ENCODE peak calls at places on chromosomes 5 and 9, in eight cellular contexts. L, O, X, I, F, W, A and K are unnamed samples.

GRCh38 chr9:129221233-129221632 is 43.2 kb upstream of the IER5L start:
- DNase-seq in F (no peak), O (no peak), W (no peak), L (no peak), I (no peak), X (no peak), A (no peak), K (no peak)

GRCh38 chr5:175195698-175196656 is 248.0 kb downstream of the DRD1 start:
- DNase-seq in I (no peak), F (no peak), O (no peak), A (no peak), W (peak), X (peak), L (no peak), K (no peak)

GRCh38 chr9:88429595-88430430 is 41.6 kb downstream of the SPIN1 start:
- DNase-seq in X (no peak), L (no peak), O (no peak), W (no peak), A (no peak), I (no peak), F (no peak), K (no peak)

GRCh38 chr9:98798254-98798653 is 1.9 kb upstream of the ANKS6 start:
- DNase-seq in F (no peak), W (no peak), A (no peak), L (no peak), O (no peak), X (no peak), I (no peak), K (no peak)

GRCh38 chr5:67238191-67238590 is 41.6 kb upstream of the CD180 start:
- DNase-seq in A (no peak), X (no peak), L (no peak), F (no peak), I (no peak), O (no peak), W (no peak), K (no peak)

GRCh38 chr5:19314840-19315239 is 673.2 kb downstream of the CDH18 start:
- DNase-seq in A (no peak), F (no peak), W (no peak), X (no peak), L (no peak), I (peak), O (no peak), K (no peak)

GRCh38 chr9:21553441-21553840 is 71.3 kb upstream of the IFNE start:
- DNase-seq in W (no peak), F (no peak), I (no peak), X (no peak), L (no peak), O (no peak), A (no peak), K (no peak)

GRCh38 chr5:132267166-132267739 is 9.8 kb downstream of the PDLIM4 start:
- DNase-seq in W (no peak), I (no peak), O (no peak), L (no peak), F (no peak), A (no peak), X (no peak), K (no peak)

GRCh38 chr5:80799573-80799972 is 144.8 kb upstream of the DHFR start:
- DNase-seq in W (no peak), I (no peak), F (no peak), X (no peak), O (no peak), A (no peak), L (no peak), K (no peak)

GRCh38 chr5:126939887-126940286 is 90.5 kb downstream of the MARCHF3 start:
- DNase-seq in W (no peak), I (no peak), F (no peak), X (no peak), L (no peak), O (no peak), A (no peak), K (no peak)

GRCh38 chr9:135702002-135702721 is at the start of gene KCNT1:
- DNase-seq in I (no peak), F (peak), L (peak), X (peak), O (peak), A (peak), W (peak), K (peak)

GRCh38 chr5:174431504-174431903 is 292.9 kb upstream of the MSX2 start:
- DNase-seq in O (no peak), X (no peak), I (no peak), F (no peak), L (no peak), W (no peak), A (no peak), K (no peak)

GRCh38 chr9:14198544-14199510 is 115.1 kb downstream of the NFIB start:
- DNase-seq in I (peak), W (no peak), O (peak), A (peak), F (peak), X (no peak), L (no peak), K (no peak)

GRCh38 chr5:134133213-134133994 is 18.9 kb downstream of the TCF7 start:
- DNase-seq in W (no peak), A (peak), I (no peak), X (peak), L (no peak), F (no peak), O (no peak), K (no peak)

GRCh38 chr5:95331358-95331757 is 46.5 kb upstream of the MCTP1 start:
- DNase-seq in X (no peak), L (no peak), O (no peak), F (no peak), W (no peak), A (no peak), I (no peak), K (no peak)

GRCh38 chr5:143165049-143165448 is 238.4 kb downstream of the NR3C1 start:
- DNase-seq in A (no peak), F (no peak), O (no peak), L (no peak), X (no peak), I (no peak), W (no peak), K (no peak)

GRCh38 chr5:59380350-59380951 is 513.1 kb downstream of the PDE4D start:
- DNase-seq in A (no peak), L (no peak), I (peak), W (no peak), O (no peak), F (no peak), X (no peak), K (no peak)

GRCh38 chr5:38369692-38370091 is 111.3 kb downstream of the EGFLAM start:
- DNase-seq in W (no peak), I (no peak), O (no peak), A (no peak), F (no peak), L (no peak), X (no peak), K (no peak)

GRCh38 chr9:14435871-14436270 is 121.9 kb upstream of the NFIB start:
- DNase-seq in X (no peak), O (no peak), W (no peak), I (no peak), A (no peak), L (no peak), F (no peak), K (no peak)

GRCh38 chr5:97231025-97231636 is 48.1 kb upstream of the RIOK2 start:
- DNase-seq in F (no peak), X (peak), O (peak), L (no peak), W (peak), I (peak), A (peak), K (peak)

GRCh38 chr5:64958757-64959391 is 190.1 kb downstream of the CWC27 start:
- DNase-seq in W (no peak), F (no peak), I (peak), X (no peak), L (no peak), A (no peak), O (no peak), K (no peak)

GRCh38 chr5:123359866-123360569 is 63.2 kb downstream of the CEP120 start:
- DNase-seq in A (no peak), W (no peak), F (no peak), O (no peak), X (no peak), L (no peak), I (no peak), K (no peak)

GRCh38 chr5:143241892-143242291 is 161.6 kb downstream of the NR3C1 start:
- DNase-seq in W (no peak), I (peak), O (no peak), X (no peak), F (no peak), A (no peak), L (no peak), K (no peak)

GRCh38 chr9:105044458-105044857 is 116.5 kb upstream of the ABCA1 start:
- DNase-seq in X (no peak), A (no peak), I (no peak), W (no peak), O (peak), L (no peak), F (no peak), K (no peak)

GRCh38 chr5:149466457-149466972 is 84.7 kb downstream of the CSNK1A1 start:
- DNase-seq in L (no peak), A (peak), O (peak), W (peak), I (peak), F (no peak), X (no peak), K (no peak)

GRCh38 chr5:179294891-179295777 is 50.1 kb downstream of the ADAMTS2 start:
- DNase-seq in L (no peak), A (no peak), W (no peak), O (no peak), X (no peak), F (peak), I (no peak), K (no peak)

GRCh38 chr5:116492776-116493175 is 81.8 kb downstream of the SEMA6A start:
- DNase-seq in I (peak), O (no peak), X (no peak), W (no peak), F (no peak), L (no peak), A (no peak), K (no peak)

GRCh38 chr5:44952376-44952775 is 143.6 kb downstream of the MRPS30 start:
- DNase-seq in A (no peak), I (peak), L (no peak), F (no peak), X (peak), W (peak), O (no peak), K (no peak)

GRCh38 chr5:36599986-36600779 is 6.2 kb upstream of the SLC1A3 start:
- DNase-seq in L (no peak), I (peak), A (no peak), F (no peak), X (no peak), W (no peak), O (no peak), K (no peak)

GRCh38 chr9:24257726-24258125 is 288.0 kb downstream of the IZUMO3 start:
- DNase-seq in L (no peak), O (no peak), I (peak), A (no peak), W (no peak), X (no peak), F (no peak), K (no peak)

GRCh38 chr9:85528607-85529006 is 213.1 kb downstream of the AGTPBP1 start:
- DNase-seq in O (no peak), W (no peak), F (no peak), I (no peak), L (no peak), A (no peak), X (no peak), K (no peak)

GRCh38 chr9:98369471-98369870 is 114.0 kb upstream of the TBC1D2 start:
- DNase-seq in L (no peak), W (no peak), A (no peak), X (no peak), O (no peak), F (no peak), I (no peak), K (no peak)

GRCh38 chr9:132670816-132671371 is 630 bp downstream of the GTF3C4 start:
- DNase-seq in I (peak), W (peak), O (peak), A (peak), L (peak), F (no peak), X (peak), K (peak)

DNA sequence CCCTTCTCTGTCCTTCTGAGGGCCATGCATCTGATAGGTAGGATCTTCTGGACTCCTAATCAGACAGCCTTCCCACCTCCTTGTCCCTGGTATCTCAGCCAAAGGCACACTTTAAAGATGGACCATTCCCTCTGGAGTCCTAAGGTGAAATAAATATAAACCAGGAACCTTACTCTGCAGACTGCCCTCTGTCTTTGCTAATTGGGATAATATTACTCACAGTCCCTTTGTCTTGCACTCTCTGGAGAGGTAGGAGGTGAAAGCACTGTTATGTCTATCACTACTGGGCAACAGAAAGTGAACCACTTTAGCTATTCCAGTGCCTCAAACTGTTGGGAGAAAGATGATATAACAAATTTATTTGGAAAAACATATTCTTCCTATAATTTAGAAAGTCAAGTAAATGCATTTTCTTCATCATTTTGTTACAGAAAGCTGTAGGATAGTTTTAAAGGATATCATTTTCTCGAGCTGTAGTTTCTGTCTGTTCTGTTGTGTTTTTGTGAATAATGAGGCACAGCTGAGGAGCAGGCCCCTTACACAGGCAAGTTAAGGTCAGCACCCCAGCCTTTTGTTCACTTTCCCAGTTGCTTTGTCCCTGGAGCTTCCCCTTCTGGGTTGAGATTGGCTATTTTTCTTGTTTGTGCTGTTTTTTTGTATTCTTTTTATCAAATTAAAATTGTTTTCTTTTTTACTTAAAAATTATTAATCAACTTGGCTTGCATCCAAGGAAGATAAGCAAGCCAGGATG is 213.6 kb upstream of the ACTBL2 start:
- DNase-seq in O (no peak), W (no peak), X (no peak), I (no peak), A (no peak), F (no peak), L (no peak), K (no peak)
- TF ChIP-seq CTCF in O (no peak), W (no peak), X (no peak), I (peak), A (no peak), F (no peak), L (no peak), K (no peak)

DNA sequence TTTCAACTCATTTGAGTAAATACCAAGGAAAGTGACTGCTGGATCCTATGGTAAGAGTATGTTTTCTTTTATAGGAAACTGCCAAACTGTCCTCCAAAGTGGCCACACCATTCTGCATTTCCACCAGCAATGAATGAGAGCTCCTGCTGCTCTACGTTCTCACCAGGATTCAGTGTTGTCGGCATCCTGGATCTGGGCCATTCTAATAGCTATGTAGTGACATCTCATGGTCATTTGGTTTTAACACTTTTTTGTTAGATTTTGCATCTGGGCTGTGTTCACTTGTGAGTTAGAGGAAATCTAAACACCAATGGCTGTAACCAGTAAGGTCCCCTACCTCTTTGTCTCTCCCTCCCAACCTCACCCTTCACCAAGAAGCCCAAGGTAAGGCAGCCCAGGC is 115.9 kb downstream of the ATPSCKMT start:
- DNase-seq in W (no peak), X (no peak), A (no peak), O (no peak), L (no peak), F (no peak), I (no peak), K (no peak)
- TF ChIP-seq CTCF in W (no peak), X (no peak), A (no peak), O (no peak), L (no peak), F (no peak), I (no peak), K (no peak)

GRCh38 chr5:4370218-4370617 is 769.9 kb upstream of the ADAMTS16 start:
- DNase-seq in F (no peak), I (no peak), A (no peak), L (no peak), X (no peak), W (no peak), O (no peak), K (no peak)

GRCh38 chr5:4362411-4362810 is 766.8 kb downstream of the IRX1 start:
- DNase-seq in X (no peak), F (no peak), A (no peak), L (no peak), I (no peak), W (no peak), O (no peak), K (no peak)

GRCh38 chr5:4363045-4363444 is 767.4 kb downstream of the IRX1 start:
- DNase-seq in X (no peak), L (no peak), F (no peak), O (no peak), W (no peak), A (no peak), I (no peak), K (no peak)

GRCh38 chr5:4361626-4362281 is 766.1 kb downstream of the IRX1 start:
- DNase-seq in F (no peak), A (no peak), W (no peak), L (no peak), I (no peak), O (no peak), X (no peak), K (no peak)

DNA sequence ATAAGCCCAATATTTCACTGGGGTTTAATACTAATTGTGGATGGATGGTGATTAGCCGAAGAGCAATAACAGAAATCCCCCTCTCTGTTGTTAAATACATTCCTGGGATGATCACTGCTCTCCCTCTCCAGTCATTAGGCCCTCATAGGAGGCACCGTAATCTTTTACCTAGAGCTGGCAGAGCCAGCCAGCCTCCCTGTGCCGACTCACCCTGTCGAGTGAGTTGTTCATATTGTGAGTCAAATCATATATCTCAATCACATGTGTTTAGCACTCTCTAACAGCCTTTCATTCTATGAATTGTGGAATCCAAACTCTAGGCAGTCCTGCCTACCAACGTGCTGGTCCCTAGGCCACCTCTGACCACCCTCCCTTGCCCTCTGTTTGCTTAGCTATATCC is 771.0 kb downstream of the IRX1 start:
- DNase-seq in X (no peak), I (no peak), W (no peak), A (no peak), F (no peak), L (no peak), O (no peak), K (no peak)
- TF ChIP-seq CTCF in X (no peak), I (no peak), W (no peak), A (no peak), F (no peak), L (no peak), O (no peak), K (no peak)

DNA sequence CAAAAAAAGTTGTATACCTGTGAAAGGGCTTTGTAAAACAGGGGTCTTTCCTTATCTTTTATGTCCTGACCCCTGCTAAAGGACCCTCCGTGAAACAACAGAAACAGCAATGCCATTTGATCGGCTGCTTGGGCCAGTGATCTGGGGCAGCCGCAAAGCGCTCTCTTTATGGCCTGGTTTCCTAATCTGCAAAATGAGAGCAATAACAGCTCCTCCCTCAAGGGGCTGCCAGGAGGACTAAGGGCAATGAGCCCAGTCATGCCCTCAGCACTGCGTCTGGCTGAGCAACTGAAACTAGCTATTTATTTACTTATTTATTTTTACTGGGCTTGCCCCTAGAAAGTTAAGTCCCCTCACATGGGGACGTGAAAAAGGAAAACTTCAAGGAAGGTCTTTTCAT is 18.3 kb downstream of the CMBL start:
- DNase-seq in I (no peak), L (no peak), X (no peak), A (peak), W (no peak), O (no peak), F (no peak), K (no peak)
- TF ChIP-seq CTCF in I (no peak), L (no peak), X (no peak), A (peak), W (no peak), O (no peak), F (no peak), K (no peak)

GRCh38 chr5:73899916-73900315 is 273.9 kb downstream of the ARHGEF28 start:
- DNase-seq in A (no peak), X (no peak), O (no peak), L (no peak), I (no peak), F (no peak), W (no peak), K (no peak)

GRCh38 chr5:73900566-73900965 is 274.6 kb downstream of the ARHGEF28 start:
- DNase-seq in F (no peak), O (no peak), X (no peak), I (no peak), L (no peak), A (no peak), W (no peak), K (no peak)

GRCh38 chr5:73902327-73903051 is 276.5 kb downstream of the ARHGEF28 start:
- DNase-seq in L (no peak), A (no peak), O (peak), W (peak), F (no peak), X (no peak), I (peak), K (peak)

GRCh38 chr5:73901045-73901444 is 275.0 kb downstream of the ARHGEF28 start:
- DNase-seq in W (no peak), F (peak), O (no peak), L (no peak), X (no peak), I (no peak), A (peak), K (no peak)

DNA sequence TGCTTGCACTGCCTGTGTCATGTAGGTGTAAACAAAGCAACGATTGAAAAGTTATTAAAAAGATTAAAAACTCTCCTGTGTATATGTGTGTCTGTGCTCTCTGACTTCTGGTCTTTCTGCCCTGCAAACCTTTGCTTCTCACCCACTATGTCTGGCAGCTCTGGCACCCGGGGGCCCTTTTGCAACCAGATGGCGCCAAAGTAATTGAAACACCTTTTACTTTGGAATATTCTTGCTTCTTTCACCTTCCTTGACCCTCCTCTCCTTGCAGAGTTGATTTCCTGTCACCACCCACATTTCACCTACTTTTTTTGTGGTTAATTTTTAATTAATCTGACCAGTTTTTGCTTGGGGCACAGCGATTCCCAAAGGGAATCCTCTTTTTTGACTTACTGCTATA is 275.5 kb downstream of the ARHGEF28 start:
- DNase-seq in O (no peak), W (no peak), I (no peak), L (no peak), X (no peak), A (peak), F (no peak), K (no peak)
- TF ChIP-seq CTCF in O (no peak), W (no peak), I (peak), L (no peak), X (no peak), A (no peak), F (no peak), K (no peak)